ENCODE peak calls at places on chromosomes 2 and 18, in nine cellular contexts. One of them, this sample, is unnamed.

GRCh38 chr2:241008711-241009121 is 10.3 kb downstream of the SNED1 start:
- DNase-seq in lung: no peak
- DNase-seq in DND-41: no peak
- DNase-seq in NB4: no peak
- DNase-seq in tibial artery: no peak
- DNase-seq in AG04450: no peak
- DNase-seq in skeletal muscle cell: no peak
- DNase-seq in cardiac fibroblast: no peak
- DNase-seq in IMR-90: no peak
- DNase-seq in this sample: no peak

GRCh38 chr2:160295519-160296231 is 95.6 kb upstream of the ITGB6 start:
- DNase-seq in lung: no peak
- DNase-seq in DND-41: peak; percentile 14
- DNase-seq in NB4: no peak
- DNase-seq in tibial artery: no peak
- DNase-seq in AG04450: no peak
- DNase-seq in skeletal muscle cell: no peak
- DNase-seq in cardiac fibroblast: no peak
- DNase-seq in IMR-90: no peak
- DNase-seq in this sample: no peak

GRCh38 chr18:25392199-25392598 is 40.2 kb upstream of the ZNF521 start:
- DNase-seq in lung: no peak
- DNase-seq in DND-41: no peak
- DNase-seq in NB4: no peak
- DNase-seq in tibial artery: no peak
- DNase-seq in AG04450: no peak
- DNase-seq in skeletal muscle cell: no peak
- DNase-seq in cardiac fibroblast: no peak
- DNase-seq in IMR-90: no peak
- DNase-seq in this sample: no peak

GRCh38 chr2:26811261-26811660 is 25.4 kb downstream of the CENPA start:
- DNase-seq in lung: no peak
- DNase-seq in DND-41: no peak
- DNase-seq in NB4: no peak
- DNase-seq in tibial artery: no peak
- DNase-seq in AG04450: no peak
- DNase-seq in skeletal muscle cell: no peak
- DNase-seq in cardiac fibroblast: no peak
- DNase-seq in IMR-90: no peak
- DNase-seq in this sample: no peak

GRCh38 chr18:3029215-3029972 is 16.4 kb upstream of the LPIN2 start:
- DNase-seq in lung: no peak
- DNase-seq in DND-41: no peak
- DNase-seq in NB4: no peak
- DNase-seq in tibial artery: no peak
- DNase-seq in AG04450: no peak
- DNase-seq in skeletal muscle cell: no peak
- DNase-seq in cardiac fibroblast: no peak
- DNase-seq in IMR-90: peak; percentile 67
- DNase-seq in this sample: no peak

GRCh38 chr18:55018602-55019001 is 59.3 kb upstream of the CCDC68 start:
- DNase-seq in lung: no peak
- DNase-seq in DND-41: no peak
- DNase-seq in NB4: no peak
- DNase-seq in tibial artery: no peak
- DNase-seq in AG04450: no peak
- DNase-seq in skeletal muscle cell: no peak
- DNase-seq in cardiac fibroblast: peak; percentile 83
- DNase-seq in IMR-90: peak; percentile 68
- DNase-seq in this sample: peak; percentile 39

GRCh38 chr2:11835403-11835802 is 89.0 kb downstream of the LPIN1 start:
- DNase-seq in lung: no peak
- DNase-seq in DND-41: no peak
- DNase-seq in NB4: peak; percentile 50
- DNase-seq in tibial artery: no peak
- DNase-seq in AG04450: no peak
- DNase-seq in skeletal muscle cell: no peak
- DNase-seq in cardiac fibroblast: peak; percentile 18
- DNase-seq in IMR-90: no peak
- DNase-seq in this sample: no peak

GRCh38 chr2:181457121-181457740 is at the start of gene ITGA4:
- DNase-seq in lung: peak; percentile 61
- DNase-seq in DND-41: peak; percentile 86
- DNase-seq in NB4: peak; percentile 97
- DNase-seq in tibial artery: peak; percentile 72
- DNase-seq in AG04450: peak; percentile 34
- DNase-seq in skeletal muscle cell: no peak
- DNase-seq in cardiac fibroblast: peak; percentile 79
- DNase-seq in IMR-90: peak; percentile 65
- DNase-seq in this sample: no peak

GRCh38 chr2:64128943-64129391 is 15.3 kb downstream of the PELI1 start:
- DNase-seq in lung: no peak
- DNase-seq in DND-41: no peak
- DNase-seq in NB4: no peak
- DNase-seq in tibial artery: no peak
- DNase-seq in AG04450: no peak
- DNase-seq in skeletal muscle cell: no peak
- DNase-seq in cardiac fibroblast: no peak
- DNase-seq in IMR-90: peak; percentile 18
- DNase-seq in this sample: no peak

GRCh38 chr18:79486356-79487197 is 90.8 kb downstream of the NFATC1 start:
- DNase-seq in lung: no peak
- DNase-seq in DND-41: no peak
- DNase-seq in NB4: no peak
- DNase-seq in tibial artery: peak; percentile 72
- DNase-seq in AG04450: no peak
- DNase-seq in skeletal muscle cell: no peak
- DNase-seq in cardiac fibroblast: no peak
- DNase-seq in IMR-90: no peak
- DNase-seq in this sample: no peak

GRCh38 chr18:53544926-53545325 is 679.5 kb downstream of the MBD2 start:
- DNase-seq in lung: no peak
- DNase-seq in DND-41: no peak
- DNase-seq in NB4: no peak
- DNase-seq in tibial artery: no peak
- DNase-seq in AG04450: no peak
- DNase-seq in skeletal muscle cell: no peak
- DNase-seq in cardiac fibroblast: no peak
- DNase-seq in IMR-90: no peak
- DNase-seq in this sample: no peak

GRCh38 chr2:51919395-51919794 is 887.5 kb upstream of the NRXN1 start:
- DNase-seq in lung: no peak
- DNase-seq in DND-41: no peak
- DNase-seq in NB4: no peak
- DNase-seq in tibial artery: no peak
- DNase-seq in AG04450: no peak
- DNase-seq in skeletal muscle cell: peak; percentile 16
- DNase-seq in cardiac fibroblast: peak; percentile 83
- DNase-seq in IMR-90: peak; percentile 72
- DNase-seq in this sample: no peak

GRCh38 chr2:134408791-134409190 is 154.9 kb downstream of the MGAT5 start:
- DNase-seq in lung: no peak
- DNase-seq in DND-41: no peak
- DNase-seq in NB4: no peak
- DNase-seq in tibial artery: no peak
- DNase-seq in AG04450: no peak
- DNase-seq in skeletal muscle cell: no peak
- DNase-seq in cardiac fibroblast: peak; percentile 65
- DNase-seq in IMR-90: peak; percentile 88
- DNase-seq in this sample: no peak
- H3K4me3 ChIP-seq in lung: no peak overlapping the region
- H3K4me3 ChIP-seq in DND-41: no peak overlapping the region
- H3K4me3 ChIP-seq in NB4: no peak overlapping the region
- H3K4me3 ChIP-seq in tibial artery: no peak overlapping the region
- H3K4me3 ChIP-seq in AG04450: no peak overlapping the region
- H3K4me3 ChIP-seq in skeletal muscle cell: no peak overlapping the region
- H3K4me3 ChIP-seq in cardiac fibroblast: no peak overlapping the region
- H3K4me3 ChIP-seq in IMR-90: no peak overlapping the region
- H3K4me3 ChIP-seq in this sample: no peak overlapping the region

GRCh38 chr2:172084484-172084733 is 898 bp upstream of the DLX1 start:
- DNase-seq in lung: no peak
- DNase-seq in DND-41: peak; percentile 64
- DNase-seq in NB4: no peak
- DNase-seq in tibial artery: no peak
- DNase-seq in AG04450: no peak
- DNase-seq in skeletal muscle cell: no peak
- DNase-seq in cardiac fibroblast: no peak
- DNase-seq in IMR-90: no peak
- DNase-seq in this sample: no peak

GRCh38 chr2:172083725-172084483 is 1.4 kb upstream of the DLX1 start:
- DNase-seq in lung: no peak
- DNase-seq in DND-41: peak; percentile 23
- DNase-seq in NB4: peak; percentile 74
- DNase-seq in tibial artery: no peak
- DNase-seq in AG04450: no peak
- DNase-seq in skeletal muscle cell: no peak
- DNase-seq in cardiac fibroblast: no peak
- DNase-seq in IMR-90: no peak
- DNase-seq in this sample: no peak

GRCh38 chr2:172082105-172082943 is 3.0 kb upstream of the DLX1 start:
- DNase-seq in lung: no peak
- DNase-seq in DND-41: no peak
- DNase-seq in NB4: peak; percentile 41
- DNase-seq in tibial artery: no peak
- DNase-seq in AG04450: no peak
- DNase-seq in skeletal muscle cell: no peak
- DNase-seq in cardiac fibroblast: no peak
- DNase-seq in IMR-90: no peak
- DNase-seq in this sample: no peak

GRCh38 chr2:172081248-172082022 is 3.9 kb upstream of the DLX1 start:
- DNase-seq in lung: no peak
- DNase-seq in DND-41: no peak
- DNase-seq in NB4: no peak
- DNase-seq in tibial artery: no peak
- DNase-seq in AG04450: no peak
- DNase-seq in skeletal muscle cell: no peak
- DNase-seq in cardiac fibroblast: no peak
- DNase-seq in IMR-90: no peak
- DNase-seq in this sample: no peak

DNA sequence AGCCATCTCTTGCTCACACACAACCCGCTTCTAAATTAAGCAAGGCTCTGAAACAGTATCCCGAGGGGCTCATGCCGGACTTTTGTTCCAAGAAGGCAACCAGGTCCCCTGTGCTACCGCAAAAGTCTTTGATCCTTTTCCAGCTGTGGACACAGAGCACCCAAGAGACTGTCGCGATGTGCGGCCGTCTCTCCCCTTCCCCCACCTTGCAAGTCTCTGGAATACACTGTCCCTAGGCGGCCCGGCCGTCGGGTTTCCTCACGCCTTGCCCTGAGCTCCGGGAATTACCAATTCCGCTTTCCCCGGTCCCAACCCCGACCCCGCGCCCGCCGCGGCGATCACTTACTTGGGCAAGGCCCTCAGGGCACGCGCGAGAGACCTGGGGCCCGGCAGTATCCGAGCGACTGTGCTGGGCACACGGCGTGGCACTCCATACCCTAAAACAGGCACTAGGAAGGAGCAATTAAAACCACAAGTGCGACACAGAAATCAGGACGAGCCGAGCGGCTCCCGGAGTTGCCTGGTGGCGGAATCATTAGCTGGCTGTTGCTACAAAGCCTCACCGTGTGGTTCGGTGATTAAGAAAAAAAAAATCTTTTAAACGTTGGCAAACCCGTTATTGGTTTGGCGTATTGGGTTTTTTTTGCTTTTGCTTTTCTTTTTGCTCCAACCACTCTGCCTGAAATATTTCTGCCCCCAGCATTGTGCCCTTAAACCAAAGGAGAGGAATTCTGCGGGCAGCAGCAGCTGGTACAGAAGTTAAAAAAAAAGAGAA is 2.2 kb upstream of the DLX1 start:
- DNase-seq in lung: no peak
- DNase-seq in DND-41: no peak
- DNase-seq in NB4: peak; percentile 37
- DNase-seq in tibial artery: no peak
- DNase-seq in AG04450: no peak
- DNase-seq in skeletal muscle cell: no peak
- DNase-seq in cardiac fibroblast: no peak
- DNase-seq in IMR-90: no peak
- DNase-seq in this sample: no peak
- H3K4me3 ChIP-seq in lung: no peak overlapping the region
- H3K4me3 ChIP-seq in DND-41: no peak overlapping the region
- H3K4me3 ChIP-seq in NB4: peak overlapping the region; percentile 43
- H3K4me3 ChIP-seq in tibial artery: no peak overlapping the region
- H3K4me3 ChIP-seq in AG04450: no peak overlapping the region
- H3K4me3 ChIP-seq in skeletal muscle cell: peak overlapping the region; percentile 31
- H3K4me3 ChIP-seq in cardiac fibroblast: peak overlapping the region; percentile 7
- H3K4me3 ChIP-seq in IMR-90: no peak overlapping the region
- H3K4me3 ChIP-seq in this sample: no peak overlapping the region

DNA sequence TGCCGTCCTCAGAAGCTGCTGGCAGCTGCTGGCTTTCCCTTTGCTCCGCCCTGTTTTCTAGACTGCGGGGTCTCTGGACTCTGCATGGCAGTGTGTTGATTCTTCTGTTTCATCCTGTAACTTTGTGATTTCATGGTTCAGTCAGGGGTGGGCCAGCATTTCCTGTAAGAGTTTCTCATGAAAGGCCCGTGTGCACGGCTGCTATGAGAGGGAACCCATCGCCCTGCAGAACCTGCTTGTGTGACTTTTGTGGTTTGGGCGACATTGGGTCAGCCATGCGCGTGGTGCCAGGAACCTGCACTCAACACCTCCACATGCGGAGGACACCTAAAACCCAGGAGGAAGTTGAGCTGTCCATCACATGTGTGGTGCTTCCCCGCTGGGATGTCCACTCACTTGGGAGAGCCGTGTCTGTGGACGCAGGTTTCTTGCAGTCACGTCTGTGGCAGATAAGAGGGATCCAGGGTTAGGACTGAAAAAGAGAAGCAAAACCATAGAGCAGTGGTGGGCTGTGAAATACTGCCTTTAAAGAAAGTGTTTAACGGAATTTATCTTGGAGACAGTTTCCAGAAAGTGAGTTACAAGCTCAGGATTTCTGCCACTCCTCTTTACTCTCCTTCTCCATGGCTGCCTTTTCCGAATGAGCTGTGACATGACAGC is 167.3 kb upstream of the ALKAL2 start:
- DNase-seq in lung: no peak
- DNase-seq in DND-41: peak; percentile 10
- DNase-seq in NB4: no peak
- DNase-seq in tibial artery: no peak
- DNase-seq in AG04450: no peak
- DNase-seq in skeletal muscle cell: no peak
- DNase-seq in cardiac fibroblast: no peak
- DNase-seq in IMR-90: no peak
- DNase-seq in this sample: no peak
- H3K4me3 ChIP-seq in lung: no peak overlapping the region
- H3K4me3 ChIP-seq in DND-41: no peak overlapping the region
- H3K4me3 ChIP-seq in NB4: no peak overlapping the region
- H3K4me3 ChIP-seq in tibial artery: no peak overlapping the region
- H3K4me3 ChIP-seq in AG04450: no peak overlapping the region
- H3K4me3 ChIP-seq in skeletal muscle cell: no peak overlapping the region
- H3K4me3 ChIP-seq in cardiac fibroblast: no peak overlapping the region
- H3K4me3 ChIP-seq in IMR-90: no peak overlapping the region
- H3K4me3 ChIP-seq in this sample: no peak overlapping the region

DNA sequence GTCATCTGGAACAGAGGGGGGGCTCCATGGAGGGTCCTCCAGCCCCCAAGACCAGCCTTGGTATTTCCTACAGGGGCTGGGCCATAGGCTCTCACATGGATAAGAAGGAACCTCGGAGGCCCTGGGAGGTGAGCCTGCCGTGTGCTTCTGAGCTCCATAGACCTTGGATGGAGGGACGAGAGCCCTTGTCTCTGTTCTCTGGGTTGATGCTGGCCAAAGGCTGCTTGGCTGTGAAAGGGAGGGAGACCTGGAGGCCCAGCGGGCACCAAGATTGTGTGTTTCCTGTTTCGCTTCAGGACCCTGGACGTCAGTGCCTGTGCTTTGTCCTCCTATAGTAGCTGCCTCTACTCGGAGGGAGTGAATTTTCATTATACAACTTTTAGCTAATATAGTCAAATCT is 20.8 kb downstream of the CABLES1 start:
- DNase-seq in lung: no peak
- DNase-seq in DND-41: no peak
- DNase-seq in NB4: no peak
- DNase-seq in tibial artery: no peak
- DNase-seq in AG04450: no peak
- DNase-seq in skeletal muscle cell: no peak
- DNase-seq in cardiac fibroblast: no peak
- DNase-seq in IMR-90: no peak
- DNase-seq in this sample: no peak
- H3K4me3 ChIP-seq in lung: no peak overlapping the region
- H3K4me3 ChIP-seq in DND-41: no peak overlapping the region
- H3K4me3 ChIP-seq in NB4: no peak overlapping the region
- H3K4me3 ChIP-seq in tibial artery: no peak overlapping the region
- H3K4me3 ChIP-seq in AG04450: no peak overlapping the region
- H3K4me3 ChIP-seq in skeletal muscle cell: no peak overlapping the region
- H3K4me3 ChIP-seq in cardiac fibroblast: no peak overlapping the region
- H3K4me3 ChIP-seq in IMR-90: no peak overlapping the region
- H3K4me3 ChIP-seq in this sample: no peak overlapping the region

This sample was measured in BJ.